ENCODE peak calls at places on chromosomes 13 and 19, in eight cellular contexts. L is tibial artery, S is AG10803, G is fibroblast of mammary gland, J is colonic mucosa, F is ovary, R is cardiac fibroblast, C is esophagus squamous epithelium. W is an unnamed sample.

GRCh38 chr19:18846862-18847515 is 15.2 kb downstream of the UPF1 start:
- DNase-seq in L (peak; percentile 82), S (peak; percentile 88), G (peak; percentile 82), J (peak; percentile 76), F (peak; percentile 83), R (peak; percentile 85), C (no peak), W (peak; percentile 83)

GRCh38 chr19:56114051-56114694 is 6.9 kb downstream of the ZNF787 start:
- DNase-seq in L (no peak), S (no peak), G (no peak), J (no peak), F (no peak), R (no peak), C (no peak), W (no peak)

GRCh38 chr13:41835871-41836270 is 125.0 kb downstream of the VWA8 start:
- DNase-seq in L (no peak), S (peak; percentile 60), G (peak; percentile 88), J (no peak), F (no peak), R (peak; percentile 11), C (no peak), W (no peak)

GRCh38 chr19:33199441-33200265 is 5.5 kb downstream of the LRP3 start:
- DNase-seq in L (no peak), S (no peak), G (no peak), J (no peak), F (no peak), R (no peak), C (no peak), W (no peak)

GRCh38 chr19:35807633-35808032 is 5.0 kb downstream of the PRODH2 start:
- DNase-seq in L (no peak), S (no peak), G (no peak), J (no peak), F (no peak), R (no peak), C (no peak), W (no peak)

GRCh38 chr13:24638096-24638495 is 42.1 kb upstream of the ATP12A start:
- DNase-seq in L (no peak), S (no peak), G (no peak), J (no peak), F (no peak), R (no peak), C (no peak), W (no peak)

GRCh38 chr13:93173656-93174055 is 53.0 kb upstream of the GPC6 start:
- DNase-seq in L (no peak), S (peak; percentile 3), G (no peak), J (no peak), F (no peak), R (no peak), C (no peak), W (peak; percentile 30)

GRCh38 chr19:3098515-3099346 is 4.6 kb downstream of the GNA11 start:
- DNase-seq in L (peak; percentile 67), S (peak; percentile 43), G (peak; percentile 30), J (peak; percentile 61), F (no peak), R (peak; percentile 44), C (no peak), W (no peak)

GRCh38 chr13:98004107-98004506 is 50.6 kb downstream of the IPO5 start:
- DNase-seq in L (no peak), S (peak; percentile 7), G (peak; percentile 43), J (no peak), F (no peak), R (peak; percentile 46), C (no peak), W (peak; percentile 48)

GRCh38 chr13:112165712-112166111 is 98.8 kb downstream of the SOX1 start:
- DNase-seq in L (no peak), S (no peak), G (no peak), J (no peak), F (no peak), R (no peak), C (no peak), W (no peak)

GRCh38 chr19:18900700-18901502 is 4.9 kb upstream of the CERS1 start:
- DNase-seq in L (no peak), S (no peak), G (no peak), J (no peak), F (no peak), R (no peak), C (no peak), W (no peak)

GRCh38 chr19:30323904-30324303 is 48.3 kb upstream of the ZNF536 start:
- DNase-seq in L (no peak), S (no peak), G (no peak), J (no peak), F (no peak), R (no peak), C (no peak), W (no peak)

GRCh38 chr13:26502826-26503225 is 54.7 kb upstream of the WASF3 start:
- DNase-seq in L (peak; percentile 75), S (peak; percentile 86), G (peak; percentile 94), J (no peak), F (no peak), R (peak; percentile 67), C (no peak), W (peak; percentile 77)

GRCh38 chr13:45349438-45349837 is 8.5 kb upstream of the TPT1 start:
- DNase-seq in L (no peak), S (peak; percentile 48), G (no peak), J (no peak), F (no peak), R (no peak), C (no peak), W (peak; percentile 38)

GRCh38 chr13:101727118-101727517 is 274.6 kb downstream of the ITGBL1 start:
- DNase-seq in L (no peak), S (no peak), G (no peak), J (no peak), F (no peak), R (no peak), C (no peak), W (no peak)

GRCh38 chr13:49219647-49220034 is 497 bp upstream of the MLNR start:
- DNase-seq in L (no peak), S (no peak), G (no peak), J (no peak), F (no peak), R (no peak), C (no peak), W (no peak)

GRCh38 chr19:57280913-57281425 is 684 bp downstream of the ZNF460 start:
- DNase-seq in L (no peak), S (no peak), G (peak; percentile 7), J (no peak), F (no peak), R (peak; percentile 22), C (no peak), W (no peak)

GRCh38 chr13:25783076-25783475 is 268.7 kb downstream of the SHISA2 start:
- DNase-seq in L (no peak), S (no peak), G (no peak), J (no peak), F (no peak), R (no peak), C (no peak), W (no peak)

GRCh38 chr13:45119990-45120864 is at the start of gene GTF2F2:
- DNase-seq in L (peak; percentile 80), S (peak; percentile 87), G (peak; percentile 87), J (peak; percentile 91), F (peak; percentile 91), R (peak; percentile 92), C (no peak), W (peak; percentile 92)

GRCh38 chr13:76886005-76886291 is 257 bp downstream of the KCTD12 start:
- DNase-seq in L (no peak), S (no peak), G (no peak), J (no peak), F (peak; percentile 40), R (no peak), C (no peak), W (no peak)

GRCh38 chr13:76885203-76886004 is 801 bp downstream of the KCTD12 start:
- DNase-seq in L (peak; percentile 73), S (peak; percentile 66), G (peak; percentile 69), J (peak; percentile 83), F (peak; percentile 78), R (peak; percentile 83), C (peak; percentile 21), W (peak; percentile 84)

GRCh38 chr13:76884571-76885202 is 1.5 kb downstream of the KCTD12 start:
- DNase-seq in L (no peak), S (peak; percentile 35), G (peak; percentile 75), J (peak; percentile 41), F (peak; percentile 48), R (peak; percentile 43), C (no peak), W (peak; percentile 57)

GRCh38 chr13:76882431-76882830 is 3.8 kb downstream of the KCTD12 start:
- DNase-seq in L (no peak), S (peak; percentile 88), G (peak; percentile 87), J (no peak), F (no peak), R (peak; percentile 69), C (no peak), W (peak; percentile 77)

GRCh38 chr13:76884167-76884566 is 2.0 kb downstream of the KCTD12 start:
- DNase-seq in L (peak; percentile 34), S (peak; percentile 42), G (peak; percentile 50), J (peak; percentile 64), F (peak; percentile 42), R (peak; percentile 72), C (no peak), W (peak; percentile 70)
- H3K4me3 ChIP-seq in L (peak overlapping the region; percentile 69), S (peak overlapping the region; percentile 71), G (peak overlapping the region; percentile 74), J (peak overlapping the region; percentile 64), F (peak overlapping the region; percentile 82), R (peak overlapping the region; percentile 76), C (peak overlapping the region; percentile 79), W (peak overlapping the region; percentile 71)

GRCh38 chr19:51318687-51319675 is 7.5 kb downstream of the IGLON5 start:
- DNase-seq in L (no peak), S (no peak), G (no peak), J (no peak), F (no peak), R (no peak), C (no peak), W (no peak)
- TF ChIP-seq CTCF in L (no peak), S (no peak), G (no peak), J (no peak), F (no peak), R (no peak), C (no peak), W (no peak)

GRCh38 chr13:59408738-59409137 is 755.0 kb downstream of the DIAPH3 start:
- DNase-seq in L (no peak), S (no peak), G (no peak), J (no peak), F (no peak), R (no peak), C (no peak), W (no peak)
- H3K4me3 ChIP-seq in L (no peak overlapping the region), S (no peak overlapping the region), G (no peak overlapping the region), J (no peak overlapping the region), F (no peak overlapping the region), R (no peak overlapping the region), C (no peak overlapping the region), W (no peak overlapping the region)

GRCh38 chr19:49866933-49867782 is at the start of gene PNKP:
- DNase-seq in L (peak; percentile 93), S (peak; percentile 88), G (peak; percentile 87), J (peak; percentile 91), F (peak; percentile 93), R (peak; percentile 97), C (peak; percentile 84), W (peak; percentile 94)

GRCh38 chr19:49870309-49870901 is 3.0 kb upstream of the PNKP start:
- DNase-seq in L (no peak), S (no peak), G (no peak), J (no peak), F (peak; percentile 59), R (no peak), C (no peak), W (no peak)

GRCh38 chr19:49871349-49871985 is 4.1 kb upstream of the PNKP start:
- DNase-seq in L (no peak), S (no peak), G (peak; percentile 38), J (no peak), F (peak; percentile 38), R (no peak), C (no peak), W (no peak)

GRCh38 chr19:49869009-49869483 is 1.7 kb upstream of the PNKP start:
- DNase-seq in L (no peak), S (no peak), G (no peak), J (no peak), F (no peak), R (no peak), C (no peak), W (no peak)

GRCh38 chr19:49869484-49870308 is 2.3 kb upstream of the PNKP start:
- DNase-seq in L (peak; percentile 96), S (peak; percentile 100), G (peak; percentile 100), J (peak; percentile 97), F (peak; percentile 96), R (peak; percentile 100), C (peak; percentile 76), W (peak; percentile 100)
- TF ChIP-seq CTCF in L (peak; percentile 18), S (peak; percentile 4), G (no peak), J (no peak), F (peak; percentile 67), R (no peak), C (no peak), W (no peak)